ENCODE peak calls at places on chromosomes 3 and 15, in eight cellular contexts. F is Panc1, N is dorsolateral prefrontal cortex, C is breast epithelium, H is ovary, U is cardiac fibroblast, V is fibroblast of lung, K is DND-41. D is an unnamed sample.

GRCh38 chr3:56633602-56634371 is 49.3 kb downstream of the TASOR start:
- DNase-seq in F (no peak), C (no peak), N (peak; percentile 15), V (no peak), H (no peak), U (peak; percentile 5), K (no peak), D (no peak)

GRCh38 chr3:144344925-144345548 is 373.4 kb downstream of the DIPK2A start:
- DNase-seq in C (no peak), V (no peak), N (no peak), K (peak; percentile 50), F (no peak), U (no peak), H (no peak), D (no peak)

GRCh38 chr3:114498779-114499370 is 205.0 kb downstream of the TIGIT start:
- DNase-seq in N (peak; percentile 4), H (no peak), C (no peak), U (peak; percentile 76), K (no peak), V (peak; percentile 66), F (no peak), D (no peak)

GRCh38 chr15:71654714-71655174 is 155.6 kb upstream of the NR2E3 start:
- DNase-seq in U (peak; percentile 25), V (no peak), K (no peak), N (no peak), C (no peak), H (no peak), F (no peak), D (no peak)

GRCh38 chr3:196772897-196773296 is 33.2 kb downstream of the PAK2 start:
- DNase-seq in V (no peak), N (no peak), U (no peak), F (no peak), K (no peak), C (no peak), H (no peak), D (no peak)

GRCh38 chr3:166451997-166452396 is 614.8 kb upstream of the BCHE start:
- DNase-seq in U (no peak), F (no peak), K (no peak), H (no peak), N (no peak), C (no peak), V (no peak), D (no peak)

GRCh38 chr15:79427781-79428598 is 4.1 kb upstream of the MINAR1 start:
- DNase-seq in N (no peak), U (no peak), C (no peak), K (no peak), H (no peak), V (no peak), F (no peak), D (no peak)

GRCh38 chr3:149702691-149703426 is 45.0 kb upstream of the WWTR1 start:
- DNase-seq in K (no peak), V (peak; percentile 95), N (no peak), H (peak; percentile 48), C (no peak), U (peak; percentile 75), F (no peak), D (no peak)

GRCh38 chr3:149273096-149273751 is 51.6 kb upstream of the CP start:
- DNase-seq in C (no peak), F (peak; percentile 90), H (peak; percentile 68), U (peak; percentile 93), K (peak; percentile 36), V (peak; percentile 92), N (no peak), D (no peak)

GRCh38 chr3:8113649-8114048 is 388.0 kb upstream of the LMCD1 start:
- DNase-seq in H (no peak), C (no peak), F (no peak), V (no peak), U (no peak), N (no peak), K (no peak), D (no peak)

GRCh38 chr15:31554261-31554660 is 227.6 kb downstream of the KLF13 start:
- DNase-seq in V (peak; percentile 89), F (no peak), K (no peak), U (peak; percentile 91), H (peak; percentile 51), C (no peak), N (peak; percentile 52), D (no peak)

GRCh38 chr3:170572665-170573253 is 13.1 kb downstream of the SLC7A14 start:
- DNase-seq in N (no peak), C (no peak), H (no peak), V (peak; percentile 78), F (no peak), U (peak; percentile 66), K (no peak), D (no peak)

GRCh38 chr3:177811111-177811510 is 613.8 kb upstream of the TBL1XR1 start:
- DNase-seq in V (no peak), U (no peak), N (no peak), F (no peak), K (no peak), C (no peak), H (no peak), D (no peak)

GRCh38 chr3:64595253-64595694 is 92.5 kb downstream of the ADAMTS9 start:
- DNase-seq in U (peak; percentile 96), K (no peak), C (no peak), V (peak; percentile 97), F (no peak), N (no peak), H (peak; percentile 85), D (no peak)

GRCh38 chr3:6452974-6453373 is 407.9 kb upstream of the GRM7 start:
- DNase-seq in K (no peak), V (no peak), F (no peak), H (no peak), U (no peak), C (no peak), N (no peak), D (no peak)

GRCh38 chr3:189572249-189572648 is 58.9 kb upstream of the TP63 start:
- DNase-seq in K (no peak), F (no peak), V (no peak), C (no peak), N (no peak), H (no peak), U (no peak), D (no peak)

GRCh38 chr15:39432007-39432406 is 148.9 kb upstream of the THBS1 start:
- DNase-seq in H (no peak), C (no peak), V (no peak), N (no peak), U (no peak), K (no peak), F (no peak), D (no peak)

GRCh38 chr15:71011503-71012155 is 103.6 kb upstream of the THSD4 start:
- DNase-seq in N (no peak), V (peak; percentile 79), C (no peak), F (peak; percentile 32), H (no peak), K (no peak), U (peak; percentile 84), D (no peak)

GRCh38 chr3:161689699-161690098 is 193.1 kb downstream of the OTOL1 start:
- DNase-seq in U (no peak), K (no peak), N (no peak), C (no peak), V (no peak), H (no peak), F (no peak), D (no peak)

GRCh38 chr3:160981217-160981938 is 123.8 kb downstream of the B3GALNT1 start:
- DNase-seq in V (no peak), N (no peak), C (no peak), K (peak; percentile 77), H (no peak), F (no peak), U (peak; percentile 12), D (no peak)

GRCh38 chr15:100159436-100159835 is 182.3 kb downstream of the ADAMTS17 start:
- DNase-seq in H (no peak), K (no peak), N (no peak), V (no peak), F (no peak), C (no peak), U (peak; percentile 8), D (no peak)
- TF ChIP-seq CTCF in H (no peak), K (no peak), N (peak; percentile 6), V (no peak), F (no peak), C (no peak), U (no peak), D (no peak)

GRCh38 chr3:22885039-22885438 is 318.1 kb upstream of the UBE2E2 start:
- DNase-seq in H (no peak), N (no peak), V (no peak), U (no peak), C (no peak), K (no peak), F (no peak), D (no peak)

GRCh38 chr3:22885574-22886348 is 317.4 kb upstream of the UBE2E2 start:
- DNase-seq in F (no peak), U (no peak), V (no peak), N (no peak), K (no peak), H (no peak), C (no peak), D (no peak)

GRCh38 chr3:22893001-22893400 is 310.1 kb upstream of the UBE2E2 start:
- DNase-seq in N (no peak), H (no peak), C (no peak), K (no peak), V (no peak), F (no peak), U (no peak), D (no peak)

GRCh38 chr3:22886394-22886793 is 316.7 kb upstream of the UBE2E2 start:
- DNase-seq in U (no peak), N (no peak), H (no peak), V (no peak), C (no peak), F (no peak), K (no peak), D (no peak)

GRCh38 chr3:22887664-22888291 is 315.3 kb upstream of the UBE2E2 start:
- DNase-seq in V (peak; percentile 61), N (no peak), U (peak; percentile 45), H (no peak), C (no peak), K (no peak), F (peak; percentile 1), D (no peak)
- TF ChIP-seq CTCF in V (peak; percentile 48), N (peak; percentile 55), U (peak; percentile 75), H (peak; percentile 15), C (no peak), K (peak; percentile 43), F (peak; percentile 56), D (no peak)

DNA sequence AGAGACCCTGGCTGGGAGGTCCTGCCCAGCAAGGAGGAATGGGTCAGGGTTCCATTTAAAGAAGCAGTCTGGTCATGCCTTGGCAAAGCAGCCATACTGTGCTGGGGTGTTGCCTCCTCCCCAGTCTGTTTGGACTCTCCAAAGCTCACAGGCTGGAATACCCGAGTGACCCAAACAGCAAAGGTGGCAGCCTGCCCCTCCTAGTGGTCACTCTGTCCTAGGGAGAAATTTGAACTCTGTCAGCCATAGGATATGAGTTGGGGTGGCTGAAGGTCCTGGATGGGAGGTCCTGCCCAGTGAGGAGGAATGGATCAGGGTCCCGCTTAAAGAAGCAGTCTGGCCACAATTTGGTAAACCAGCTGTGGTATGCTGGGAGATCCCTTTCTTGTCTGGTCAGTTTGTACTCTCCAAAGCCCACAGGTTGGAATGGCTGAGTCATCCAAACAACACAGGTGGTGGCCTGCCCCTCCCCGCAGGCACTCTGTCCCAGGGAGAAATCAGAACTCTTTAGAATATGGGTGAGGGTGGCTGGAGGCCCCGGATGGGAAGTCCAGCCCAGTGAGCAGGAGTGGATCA is 45.0 kb downstream of the CCR1 start:
- DNase-seq in H (no peak), K (no peak), V (no peak), F (no peak), U (no peak), N (no peak), C (no peak), D (no peak)
- TF ChIP-seq CTCF in H (no peak), K (no peak), V (no peak), F (no peak), U (peak; percentile 18), N (no peak), C (no peak), D (no peak)

GRCh38 chr15:57205999-57206398 is 170.3 kb upstream of the CGNL1 start:
- DNase-seq in H (no peak), C (no peak), F (no peak), U (no peak), K (no peak), V (no peak), N (no peak), D (no peak)
- TF ChIP-seq CTCF in H (no peak), C (no peak), F (no peak), U (no peak), K (no peak), V (no peak), N (no peak), D (no peak)

D was measured in thoracic aorta.